ENCODE peak calls at places on chromosomes 16 and 17, in ten cellular contexts. Q, L, A, S, N, J, R, Y, F and Z are unnamed samples.

GRCh38 chr17:79827179-79827578 is 12.1 kb downstream of the CBX4 start:
- DNase-seq in Q (no peak), L (no peak), A (no peak), S (no peak), N (no peak), J (no peak), R (no peak), Y (no peak), F (no peak), Z (no peak)

GRCh38 chr16:1291576-1291974 is 17.9 kb upstream of the UBE2I start:
- DNase-seq in Q (no peak), L (no peak), A (no peak), S (no peak), N (no peak), J (no peak), R (no peak), Y (no peak), F (no peak), Z (no peak)

GRCh38 chr16:62036101-62036806 is at the start of gene CDH8:
- DNase-seq in Q (no peak), L (no peak), A (no peak), S (peak; percentile 84), N (no peak), J (no peak), R (no peak), Y (no peak), F (no peak), Z (peak; percentile 44)

GRCh38 chr16:57446530-57447141 is 549 bp downstream of the CIAPIN1 start:
- DNase-seq in Q (peak; percentile 14), L (no peak), A (no peak), S (no peak), N (peak; percentile 37), J (no peak), R (peak; percentile 31), Y (peak; percentile 60), F (peak; percentile 63), Z (peak; percentile 34)

GRCh38 chr16:10181196-10182162 is 749 bp downstream of the GRIN2A start:
- DNase-seq in Q (peak; percentile 66), L (peak; percentile 39), A (no peak), S (peak; percentile 80), N (peak; percentile 40), J (no peak), R (peak; percentile 37), Y (peak; percentile 57), F (peak; percentile 46), Z (no peak)

GRCh38 chr17:55263565-55264272 is 1.0 kb upstream of the HLF start:
- DNase-seq in Q (no peak), L (no peak), A (no peak), S (no peak), N (peak; percentile 31), J (peak; percentile 3), R (no peak), Y (no peak), F (no peak), Z (no peak)

GRCh38 chr17:55261311-55261710 is 3.4 kb upstream of the HLF start:
- DNase-seq in Q (no peak), L (no peak), A (no peak), S (no peak), N (no peak), J (no peak), R (no peak), Y (no peak), F (no peak), Z (no peak)

GRCh38 chr16:7513429-7513828 is 180.8 kb downstream of the RBFOX1 start:
- DNase-seq in Q (no peak), L (no peak), A (no peak), S (no peak), N (no peak), J (no peak), R (no peak), Y (no peak), F (no peak), Z (no peak)